ENCODE peak calls at places on chromosomes 6 and 20, in six cellular contexts. One of them, this sample, is unnamed.
A peak's percentile ranks its signal among the peaks of the same experiment; 100 is the strongest.

GRCh38 chr6:99492137-99492536 is 23.1 kb downstream of the USP45 start:
- DNase-seq in activated CD8-positive, alpha-beta memory T cell treated with anti-CD3 and anti-CD28 coated beads, Interleukin-2, amount 50 U/mL, for 4 hours: no peak
- DNase-seq in NCI-H774: no peak
- DNase-seq in upper lobe of right lung: no peak
- DNase-seq in GM12892: no peak
- DNase-seq in A172: no peak
- DNase-seq in this sample: no peak

GRCh38 chr6:51473996-51474975 is 613.1 kb downstream of the PKHD1 start:
- DNase-seq in activated CD8-positive, alpha-beta memory T cell treated with anti-CD3 and anti-CD28 coated beads, Interleukin-2, amount 50 U/mL, for 4 hours: no peak
- DNase-seq in NCI-H774: no peak
- DNase-seq in upper lobe of right lung: no peak
- DNase-seq in GM12892: no peak
- DNase-seq in A172: no peak
- DNase-seq in this sample: no peak

GRCh38 chr6:42200035-42200434 is 5.3 kb upstream of the GUCA1B start:
- DNase-seq in activated CD8-positive, alpha-beta memory T cell treated with anti-CD3 and anti-CD28 coated beads, Interleukin-2, amount 50 U/mL, for 4 hours: no peak
- DNase-seq in NCI-H774: no peak
- DNase-seq in upper lobe of right lung: no peak
- DNase-seq in GM12892: no peak
- DNase-seq in A172: peak; percentile 65
- DNase-seq in this sample: peak; percentile 93

GRCh38 chr20:42093542-42094440 is 475.6 kb upstream of the CHD6 start:
- DNase-seq in activated CD8-positive, alpha-beta memory T cell treated with anti-CD3 and anti-CD28 coated beads, Interleukin-2, amount 50 U/mL, for 4 hours: no peak
- DNase-seq in NCI-H774: no peak
- DNase-seq in upper lobe of right lung: no peak
- DNase-seq in GM12892: no peak
- DNase-seq in A172: no peak
- DNase-seq in this sample: no peak

GRCh38 chr6:167683028-167683862 is 143.5 kb upstream of the AFDN start:
- DNase-seq in activated CD8-positive, alpha-beta memory T cell treated with anti-CD3 and anti-CD28 coated beads, Interleukin-2, amount 50 U/mL, for 4 hours: no peak
- DNase-seq in NCI-H774: no peak
- DNase-seq in upper lobe of right lung: peak; percentile 57
- DNase-seq in GM12892: no peak
- DNase-seq in A172: peak; percentile 97
- DNase-seq in this sample: peak; percentile 82

GRCh38 chr6:32692019-32692418 is 25.6 kb upstream of the HLA-DQB1 start:
- DNase-seq in activated CD8-positive, alpha-beta memory T cell treated with anti-CD3 and anti-CD28 coated beads, Interleukin-2, amount 50 U/mL, for 4 hours: peak; percentile 55
- DNase-seq in NCI-H774: no peak
- DNase-seq in upper lobe of right lung: no peak
- DNase-seq in GM12892: no peak
- DNase-seq in A172: no peak
- DNase-seq in this sample: peak; percentile 66

GRCh38 chr20:38878798-38879197 is 47.4 kb upstream of the FAM83D start:
- DNase-seq in activated CD8-positive, alpha-beta memory T cell treated with anti-CD3 and anti-CD28 coated beads, Interleukin-2, amount 50 U/mL, for 4 hours: no peak
- DNase-seq in NCI-H774: no peak
- DNase-seq in upper lobe of right lung: no peak
- DNase-seq in GM12892: no peak
- DNase-seq in A172: no peak
- DNase-seq in this sample: no peak

GRCh38 chr20:45268531-45268930 is 14.2 kb upstream of the SLPI start:
- DNase-seq in activated CD8-positive, alpha-beta memory T cell treated with anti-CD3 and anti-CD28 coated beads, Interleukin-2, amount 50 U/mL, for 4 hours: no peak
- DNase-seq in NCI-H774: no peak
- DNase-seq in upper lobe of right lung: no peak
- DNase-seq in GM12892: no peak
- DNase-seq in A172: no peak
- DNase-seq in this sample: no peak

GRCh38 chr6:39432311-39433025 is 110.0 kb upstream of the KCNK16 start:
- DNase-seq in activated CD8-positive, alpha-beta memory T cell treated with anti-CD3 and anti-CD28 coated beads, Interleukin-2, amount 50 U/mL, for 4 hours: no peak
- DNase-seq in NCI-H774: no peak
- DNase-seq in upper lobe of right lung: no peak
- DNase-seq in GM12892: no peak
- DNase-seq in A172: no peak
- DNase-seq in this sample: no peak

GRCh38 chr6:56804996-56805395 is 149.9 kb upstream of the BEND6 start:
- DNase-seq in activated CD8-positive, alpha-beta memory T cell treated with anti-CD3 and anti-CD28 coated beads, Interleukin-2, amount 50 U/mL, for 4 hours: no peak
- DNase-seq in NCI-H774: no peak
- DNase-seq in upper lobe of right lung: no peak
- DNase-seq in GM12892: no peak
- DNase-seq in A172: peak; percentile 27
- DNase-seq in this sample: peak; percentile 58

GRCh38 chr6:26327450-26328264 is 37.3 kb upstream of the BTN3A2 start:
- DNase-seq in activated CD8-positive, alpha-beta memory T cell treated with anti-CD3 and anti-CD28 coated beads, Interleukin-2, amount 50 U/mL, for 4 hours: peak; percentile 60
- DNase-seq in NCI-H774: no peak
- DNase-seq in upper lobe of right lung: no peak
- DNase-seq in GM12892: no peak
- DNase-seq in A172: peak; percentile 82
- DNase-seq in this sample: peak; percentile 81

This sample was measured in kidney glomerular epithelial cell.